ENCODE peak calls at places on chromosomes 6 and 20, in ten cellular contexts. One of them, this sample, is unnamed.
A peak's percentile ranks its signal among the peaks of the same experiment; 100 is the strongest.

GRCh38 chr6:158769696-158770446 is 49.3 kb downstream of the EZR start:
- DNase-seq in body of pancreas: no peak
- DNase-seq in cardiac muscle cell: peak; percentile 16
- DNase-seq in transverse colon: no peak
- DNase-seq in CD8-positive, alpha-beta memory T cell: no peak
- DNase-seq in right lobe of liver: no peak
- DNase-seq in hepatocyte: no peak
- DNase-seq in ovary: no peak
- DNase-seq in effector memory CD4-positive, alpha-beta T cell: no peak
- DNase-seq in stomach: no peak
- DNase-seq in this sample: no peak

GRCh38 chr6:124964084-124964763 is 2.0 kb downstream of the RNF217 start:
- DNase-seq in hepatocyte: peak; percentile 37
- DNase-seq in transverse colon: peak; percentile 51
- DNase-seq in right lobe of liver: peak; percentile 28
- DNase-seq in cardiac muscle cell: peak; percentile 69
- DNase-seq in effector memory CD4-positive, alpha-beta T cell: no peak
- DNase-seq in body of pancreas: peak; percentile 43
- DNase-seq in ovary: peak; percentile 78
- DNase-seq in stomach: no peak
- DNase-seq in CD8-positive, alpha-beta memory T cell: no peak
- DNase-seq in this sample: peak; percentile 78

GRCh38 chr6:46850781-46851180 is 57.6 kb downstream of the MEP1A start:
- DNase-seq in cardiac muscle cell: peak; percentile 33
- DNase-seq in ovary: no peak
- DNase-seq in stomach: no peak
- DNase-seq in CD8-positive, alpha-beta memory T cell: no peak
- DNase-seq in hepatocyte: no peak
- DNase-seq in right lobe of liver: no peak
- DNase-seq in transverse colon: no peak
- DNase-seq in effector memory CD4-positive, alpha-beta T cell: no peak
- DNase-seq in body of pancreas: no peak
- DNase-seq in this sample: no peak

GRCh38 chr6:28090902-28091586 is 10.7 kb downstream of the ZNF165 start:
- DNase-seq in transverse colon: no peak
- DNase-seq in ovary: no peak
- DNase-seq in CD8-positive, alpha-beta memory T cell: no peak
- DNase-seq in effector memory CD4-positive, alpha-beta T cell: no peak
- DNase-seq in stomach: no peak
- DNase-seq in cardiac muscle cell: peak; percentile 29
- DNase-seq in right lobe of liver: peak; percentile 25
- DNase-seq in body of pancreas: no peak
- DNase-seq in hepatocyte: no peak
- DNase-seq in this sample: no peak

GRCh38 chr6:168192901-168193815 is 114.1 kb upstream of the FRMD1 start:
- DNase-seq in right lobe of liver: no peak
- DNase-seq in stomach: peak; percentile 17
- DNase-seq in transverse colon: no peak
- DNase-seq in body of pancreas: no peak
- DNase-seq in ovary: no peak
- DNase-seq in effector memory CD4-positive, alpha-beta T cell: no peak
- DNase-seq in hepatocyte: no peak
- DNase-seq in cardiac muscle cell: no peak
- DNase-seq in CD8-positive, alpha-beta memory T cell: no peak
- DNase-seq in this sample: peak; percentile 29

GRCh38 chr20:18679020-18679419 is 91.2 kb downstream of the DTD1 start:
- DNase-seq in ovary: no peak
- DNase-seq in right lobe of liver: no peak
- DNase-seq in hepatocyte: no peak
- DNase-seq in transverse colon: no peak
- DNase-seq in stomach: peak; percentile 43
- DNase-seq in CD8-positive, alpha-beta memory T cell: no peak
- DNase-seq in cardiac muscle cell: peak; percentile 14
- DNase-seq in body of pancreas: peak; percentile 8
- DNase-seq in effector memory CD4-positive, alpha-beta T cell: no peak
- DNase-seq in this sample: no peak

GRCh38 chr6:47934023-47934422 is 152.2 kb downstream of the OPN5 start:
- DNase-seq in hepatocyte: no peak
- DNase-seq in ovary: no peak
- DNase-seq in body of pancreas: no peak
- DNase-seq in transverse colon: no peak
- DNase-seq in right lobe of liver: no peak
- DNase-seq in stomach: no peak
- DNase-seq in cardiac muscle cell: no peak
- DNase-seq in effector memory CD4-positive, alpha-beta T cell: no peak
- DNase-seq in CD8-positive, alpha-beta memory T cell: no peak
- DNase-seq in this sample: no peak

GRCh38 chr6:135667694-135668455 is 170.3 kb upstream of the AHI1 start:
- DNase-seq in ovary: peak; percentile 18
- DNase-seq in CD8-positive, alpha-beta memory T cell: no peak
- DNase-seq in stomach: no peak
- DNase-seq in right lobe of liver: no peak
- DNase-seq in hepatocyte: no peak
- DNase-seq in effector memory CD4-positive, alpha-beta T cell: no peak
- DNase-seq in transverse colon: no peak
- DNase-seq in body of pancreas: no peak
- DNase-seq in cardiac muscle cell: peak; percentile 38
- DNase-seq in this sample: no peak

DNA sequence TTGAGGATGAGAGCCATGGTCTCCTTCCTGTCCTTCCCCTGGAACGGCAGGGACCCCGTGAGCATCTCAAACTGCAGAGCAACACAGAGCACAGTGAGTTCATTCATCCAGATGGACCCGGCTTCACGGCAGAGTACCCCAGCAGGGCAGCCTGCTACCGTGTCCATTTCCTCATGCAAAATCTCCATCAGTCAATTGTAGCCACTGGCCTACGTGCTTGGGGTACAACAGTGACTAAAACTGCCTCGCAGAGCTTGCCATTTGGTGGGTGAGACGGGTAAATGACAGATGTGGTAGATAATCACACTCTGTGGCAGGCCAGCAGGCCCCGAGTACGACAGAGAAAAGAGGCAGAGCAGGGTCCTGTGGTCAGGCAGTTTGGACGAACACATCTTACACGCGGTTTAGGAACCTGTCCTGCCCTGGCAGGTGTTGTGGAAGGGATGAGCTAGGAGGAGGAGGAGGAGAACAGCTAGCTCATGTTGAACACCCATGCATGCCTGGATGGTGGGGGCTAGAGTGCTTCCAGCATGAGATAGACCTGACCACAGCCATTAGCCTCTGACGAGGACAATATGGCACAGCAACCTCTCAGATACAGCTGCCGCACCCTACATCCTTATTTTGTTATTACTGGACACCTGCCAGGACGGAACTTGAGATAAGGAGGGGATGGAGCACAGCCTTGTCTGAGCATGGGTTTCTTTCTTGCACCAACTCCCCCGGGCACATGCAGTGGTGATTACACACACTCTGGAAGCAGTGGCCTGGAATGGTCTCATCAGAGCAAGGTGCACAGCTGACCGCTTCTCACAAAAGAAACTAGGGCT is 95.6 kb downstream of the RAMACL start:
- DNase-seq in CD8-positive, alpha-beta memory T cell: no peak
- DNase-seq in transverse colon: peak; percentile 14
- DNase-seq in ovary: no peak
- DNase-seq in hepatocyte: no peak
- DNase-seq in stomach: no peak
- DNase-seq in effector memory CD4-positive, alpha-beta T cell: no peak
- DNase-seq in body of pancreas: peak; percentile 20
- DNase-seq in right lobe of liver: peak; percentile 8
- DNase-seq in cardiac muscle cell: peak; percentile 80
- DNase-seq in this sample: no peak
- H3K4me1 ChIP-seq in CD8-positive, alpha-beta memory T cell: peaks cover 23% of the 10 kb centered on the region
- H3K4me1 ChIP-seq in transverse colon: no peaks in the 10 kb centered on the region
- H3K4me1 ChIP-seq in ovary: no peaks in the 10 kb centered on the region
- H3K4me1 ChIP-seq in hepatocyte: no peaks in the 10 kb centered on the region
- H3K4me1 ChIP-seq in stomach: no peaks in the 10 kb centered on the region
- H3K4me1 ChIP-seq in effector memory CD4-positive, alpha-beta T cell: peaks cover 12% of the 10 kb centered on the region
- H3K4me1 ChIP-seq in body of pancreas: no peaks in the 10 kb centered on the region
- H3K4me1 ChIP-seq in right lobe of liver: no peaks in the 10 kb centered on the region
- H3K4me1 ChIP-seq in cardiac muscle cell: peaks cover 6% of the 10 kb centered on the region
- H3K4me1 ChIP-seq in this sample: no peaks in the 10 kb centered on the region

DNA sequence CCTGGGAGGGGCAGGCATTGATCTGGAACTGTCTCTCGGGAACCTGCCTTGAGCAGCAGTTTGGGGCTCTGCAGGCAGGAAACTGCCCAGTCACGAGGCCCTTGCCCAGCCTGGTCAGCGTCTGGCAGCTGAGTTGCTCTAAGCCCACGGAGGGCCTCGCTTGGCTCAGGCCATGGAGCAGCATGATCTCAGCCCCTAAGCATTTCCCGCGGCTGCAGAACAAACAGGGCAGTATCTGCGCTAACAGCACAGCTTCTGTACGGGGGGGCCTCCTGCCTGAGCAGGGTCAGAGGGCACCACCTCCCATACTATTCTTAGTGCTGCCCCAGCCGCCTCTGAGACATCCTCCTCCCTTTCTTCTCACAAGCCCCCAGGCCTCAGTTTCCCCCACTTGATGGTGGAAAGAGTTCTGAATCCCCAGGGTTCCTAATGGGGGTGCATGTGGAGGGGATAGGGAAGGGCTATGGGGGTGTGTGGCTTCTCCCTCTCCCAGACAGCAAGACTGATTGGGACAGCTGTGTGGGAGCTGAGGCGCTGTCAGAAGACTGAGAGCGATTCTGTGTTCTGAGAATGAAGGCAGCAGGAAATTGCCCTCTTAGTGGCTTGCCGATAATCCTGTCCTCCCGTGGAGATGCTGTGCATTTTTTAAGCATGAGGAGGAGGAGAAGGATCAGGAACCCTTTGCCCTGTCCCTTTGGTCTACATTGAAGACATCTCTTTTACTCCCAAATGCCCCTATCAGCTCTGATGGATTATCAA is 46.4 kb downstream of the MOCS1 start:
- DNase-seq in hepatocyte: peak; percentile 86
- DNase-seq in stomach: peak; percentile 65
- DNase-seq in transverse colon: peak; percentile 38
- DNase-seq in body of pancreas: peak; percentile 72
- DNase-seq in effector memory CD4-positive, alpha-beta T cell: no peak
- DNase-seq in ovary: peak; percentile 72
- DNase-seq in right lobe of liver: no peak
- DNase-seq in cardiac muscle cell: peak; percentile 98
- DNase-seq in CD8-positive, alpha-beta memory T cell: no peak
- DNase-seq in this sample: no peak
- H3K4me1 ChIP-seq in hepatocyte: peaks cover 17% of the 10 kb centered on the region
- H3K4me1 ChIP-seq in stomach: peaks cover 5% of the 10 kb centered on the region
- H3K4me1 ChIP-seq in transverse colon: peaks cover 4% of the 10 kb centered on the region
- H3K4me1 ChIP-seq in body of pancreas: peaks cover 9% of the 10 kb centered on the region
- H3K4me1 ChIP-seq in effector memory CD4-positive, alpha-beta T cell: no peaks in the 10 kb centered on the region
- H3K4me1 ChIP-seq in ovary: peaks cover 11% of the 10 kb centered on the region
- H3K4me1 ChIP-seq in right lobe of liver: no peaks in the 10 kb centered on the region
- H3K4me1 ChIP-seq in cardiac muscle cell: peaks cover 7% of the 10 kb centered on the region
- H3K4me1 ChIP-seq in CD8-positive, alpha-beta memory T cell: no peaks in the 10 kb centered on the region
- H3K4me1 ChIP-seq in this sample: no peaks in the 10 kb centered on the region

DNA sequence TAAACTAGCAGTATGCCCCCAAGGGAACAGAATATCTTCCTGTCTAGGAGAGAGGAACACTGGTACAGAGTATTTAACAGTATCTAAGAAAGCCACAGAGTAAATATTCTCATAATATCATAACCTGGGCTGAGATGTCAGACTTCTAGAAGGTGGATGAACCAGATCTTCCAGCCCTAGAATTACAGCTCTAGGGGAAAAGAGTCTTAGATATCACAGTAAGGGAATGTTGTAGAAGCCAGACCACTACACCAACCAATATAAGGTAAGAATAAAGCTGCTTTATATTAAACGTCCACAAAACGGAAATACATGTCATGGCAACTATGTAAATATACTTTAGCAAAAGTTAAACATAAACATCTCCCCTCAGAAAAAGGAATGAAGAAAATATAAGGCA is 12.4 kb downstream of the SERINC1 start:
- DNase-seq in cardiac muscle cell: no peak
- DNase-seq in transverse colon: no peak
- DNase-seq in effector memory CD4-positive, alpha-beta T cell: no peak
- DNase-seq in stomach: no peak
- DNase-seq in CD8-positive, alpha-beta memory T cell: no peak
- DNase-seq in hepatocyte: no peak
- DNase-seq in body of pancreas: no peak
- DNase-seq in right lobe of liver: no peak
- DNase-seq in ovary: no peak
- DNase-seq in this sample: no peak
- H3K4me1 ChIP-seq in cardiac muscle cell: no peaks in the 10 kb centered on the region
- H3K4me1 ChIP-seq in transverse colon: peaks cover 32% of the 10 kb centered on the region
- H3K4me1 ChIP-seq in effector memory CD4-positive, alpha-beta T cell: peaks cover 14% of the 10 kb centered on the region
- H3K4me1 ChIP-seq in stomach: peaks cover 22% of the 10 kb centered on the region
- H3K4me1 ChIP-seq in CD8-positive, alpha-beta memory T cell: peaks cover 53% of the 10 kb centered on the region
- H3K4me1 ChIP-seq in hepatocyte: no peaks in the 10 kb centered on the region
- H3K4me1 ChIP-seq in body of pancreas: peaks cover 40% of the 10 kb centered on the region
- H3K4me1 ChIP-seq in right lobe of liver: peaks cover 7% of the 10 kb centered on the region
- H3K4me1 ChIP-seq in ovary: peaks cover 8% of the 10 kb centered on the region
- H3K4me1 ChIP-seq in this sample: no peaks in the 10 kb centered on the region

DNA sequence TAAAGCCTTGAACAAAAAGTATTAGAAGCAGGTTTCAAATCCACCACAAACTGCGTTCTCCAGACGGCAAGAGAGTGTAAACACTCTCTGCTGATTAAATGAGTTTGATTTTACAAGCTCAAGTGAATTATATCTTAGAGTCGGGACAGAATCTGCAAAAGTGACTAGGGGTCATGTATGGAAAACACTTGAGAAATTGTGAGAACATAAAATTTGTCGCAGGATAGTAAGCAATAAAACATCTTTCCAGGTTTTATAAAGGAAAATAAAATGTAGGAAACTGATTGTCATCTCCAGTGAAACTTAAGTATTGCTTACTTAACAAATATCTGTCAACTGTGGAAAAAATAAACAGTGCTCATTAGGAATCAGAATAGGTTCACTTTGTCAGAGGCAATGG is 374.2 kb downstream of the ARHGAP18 start:
- DNase-seq in right lobe of liver: no peak
- DNase-seq in ovary: no peak
- DNase-seq in hepatocyte: no peak
- DNase-seq in CD8-positive, alpha-beta memory T cell: no peak
- DNase-seq in body of pancreas: no peak
- DNase-seq in transverse colon: no peak
- DNase-seq in effector memory CD4-positive, alpha-beta T cell: no peak
- DNase-seq in stomach: no peak
- DNase-seq in cardiac muscle cell: no peak
- DNase-seq in this sample: no peak
- H3K4me1 ChIP-seq in right lobe of liver: no peaks in the 10 kb centered on the region
- H3K4me1 ChIP-seq in ovary: no peaks in the 10 kb centered on the region
- H3K4me1 ChIP-seq in hepatocyte: no peaks in the 10 kb centered on the region
- H3K4me1 ChIP-seq in CD8-positive, alpha-beta memory T cell: no peaks in the 10 kb centered on the region
- H3K4me1 ChIP-seq in body of pancreas: no peaks in the 10 kb centered on the region
- H3K4me1 ChIP-seq in transverse colon: no peaks in the 10 kb centered on the region
- H3K4me1 ChIP-seq in effector memory CD4-positive, alpha-beta T cell: no peaks in the 10 kb centered on the region
- H3K4me1 ChIP-seq in stomach: no peaks in the 10 kb centered on the region
- H3K4me1 ChIP-seq in cardiac muscle cell: no peaks in the 10 kb centered on the region
- H3K4me1 ChIP-seq in this sample: no peaks in the 10 kb centered on the region

GRCh38 chr20:32037929-32038328 is 14.1 kb upstream of the HCK start:
- DNase-seq in stomach: no peak
- DNase-seq in transverse colon: no peak
- DNase-seq in body of pancreas: no peak
- DNase-seq in hepatocyte: no peak
- DNase-seq in cardiac muscle cell: peak; percentile 54
- DNase-seq in ovary: no peak
- DNase-seq in CD8-positive, alpha-beta memory T cell: no peak
- DNase-seq in effector memory CD4-positive, alpha-beta T cell: no peak
- DNase-seq in right lobe of liver: no peak
- DNase-seq in this sample: no peak
- H3K4me1 ChIP-seq in stomach: no peaks in the 10 kb centered on the region
- H3K4me1 ChIP-seq in transverse colon: no peaks in the 10 kb centered on the region
- H3K4me1 ChIP-seq in body of pancreas: no peaks in the 10 kb centered on the region
- H3K4me1 ChIP-seq in hepatocyte: no peaks in the 10 kb centered on the region
- H3K4me1 ChIP-seq in cardiac muscle cell: no peaks in the 10 kb centered on the region
- H3K4me1 ChIP-seq in ovary: no peaks in the 10 kb centered on the region
- H3K4me1 ChIP-seq in CD8-positive, alpha-beta memory T cell: no peaks in the 10 kb centered on the region
- H3K4me1 ChIP-seq in effector memory CD4-positive, alpha-beta T cell: no peaks in the 10 kb centered on the region
- H3K4me1 ChIP-seq in right lobe of liver: no peaks in the 10 kb centered on the region
- H3K4me1 ChIP-seq in this sample: no peaks in the 10 kb centered on the region

GRCh38 chr6:156205678-156206077 is 571.5 kb upstream of the ARID1B start:
- DNase-seq in stomach: no peak
- DNase-seq in cardiac muscle cell: no peak
- DNase-seq in hepatocyte: no peak
- DNase-seq in body of pancreas: no peak
- DNase-seq in ovary: no peak
- DNase-seq in right lobe of liver: no peak
- DNase-seq in effector memory CD4-positive, alpha-beta T cell: no peak
- DNase-seq in CD8-positive, alpha-beta memory T cell: no peak
- DNase-seq in transverse colon: no peak
- DNase-seq in this sample: no peak
- H3K4me1 ChIP-seq in stomach: no peaks in the 10 kb centered on the region
- H3K4me1 ChIP-seq in cardiac muscle cell: no peaks in the 10 kb centered on the region
- H3K4me1 ChIP-seq in hepatocyte: no peaks in the 10 kb centered on the region
- H3K4me1 ChIP-seq in body of pancreas: no peaks in the 10 kb centered on the region
- H3K4me1 ChIP-seq in ovary: no peaks in the 10 kb centered on the region
- H3K4me1 ChIP-seq in right lobe of liver: no peaks in the 10 kb centered on the region
- H3K4me1 ChIP-seq in effector memory CD4-positive, alpha-beta T cell: no peaks in the 10 kb centered on the region
- H3K4me1 ChIP-seq in CD8-positive, alpha-beta memory T cell: no peaks in the 10 kb centered on the region
- H3K4me1 ChIP-seq in transverse colon: no peaks in the 10 kb centered on the region
- H3K4me1 ChIP-seq in this sample: no peaks in the 10 kb centered on the region